ENCODE peak calls at places on chromosomes 2 and 18, in nine cellular contexts. P is uterus; Z is heart right ventricle; C is upper lobe of left lung; T is left lung; W is stomach; O is CD4-positive, alpha-beta memory T cell; D is CD8-positive, alpha-beta memory T cell; X is naive thymus-derived CD4-positive, alpha-beta T cell. F is an unnamed sample. For H3K36me3 and H3K27me3, the result is how much of the 10 kb centered on the place peaks cover.

GRCh38 chr2:3175568-3175955 is 202.1 kb downstream of the EIPR1 start:
- DNase-seq in P (no peak), Z (no peak), C (no peak), T (no peak), W (no peak), O (no peak), D (no peak), X (no peak), F (no peak)

GRCh38 chr2:111945444-111946293 is 47.3 kb downstream of the MERTK start:
- DNase-seq in P (no peak), Z (no peak), C (no peak), T (no peak), W (no peak), O (no peak), D (no peak), X (no peak), F (no peak)

GRCh38 chr18:36534154-36534688 is 236.7 kb downstream of the FHOD3 start:
- DNase-seq in P (no peak), Z (no peak), C (no peak), T (no peak), W (no peak), O (no peak), D (peak), X (no peak), F (no peak)

GRCh38 chr2:56184500-56184996 is 758 bp downstream of the CCDC85A start:
- DNase-seq in P (peak), Z (no peak), C (peak), T (peak), W (no peak), O (no peak), D (no peak), X (no peak), F (peak)

GRCh38 chr2:1656326-1656960 is 87.9 kb downstream of the PXDN start:
- DNase-seq in P (no peak), Z (no peak), C (peak), T (no peak), W (no peak), O (no peak), D (no peak), X (no peak), F (no peak)

GRCh38 chr2:212893216-212893615 is 258.2 kb downstream of the IKZF2 start:
- DNase-seq in P (no peak), Z (no peak), C (no peak), T (no peak), W (no peak), O (no peak), D (no peak), X (no peak), F (no peak)

GRCh38 chr18:75530548-75531211 is 103.2 kb upstream of the SMIM21 start:
- DNase-seq in P (no peak), Z (peak), C (no peak), T (no peak), W (no peak), O (no peak), D (no peak), X (no peak), F (no peak)

GRCh38 chr2:127661072-127661618 is 14.2 kb downstream of the LIMS2 start:
- DNase-seq in P (no peak), Z (no peak), C (peak), T (no peak), W (no peak), O (no peak), D (no peak), X (no peak), F (no peak)

GRCh38 chr2:27891063-27891819 is 712 bp downstream of the BABAM2 start:
- DNase-seq in P (peak), Z (peak), C (peak), T (peak), W (peak), O (peak), D (peak), X (peak), F (peak)

GRCh38 chr18:79988925-79989361 is 580 bp upstream of the TXNL4A start:
- DNase-seq in P (no peak), Z (peak), C (peak), T (no peak), W (peak), O (no peak), D (no peak), X (no peak), F (peak)

GRCh38 chr2:14516844-14517243 is 115.7 kb upstream of the LRATD1 start:
- DNase-seq in P (no peak), Z (no peak), C (no peak), T (no peak), W (no peak), O (no peak), D (no peak), X (no peak), F (peak)

GRCh38 chr2:15588329-15588919 is 3.2 kb upstream of the DDX1 start:
- DNase-seq in P (peak), Z (peak), C (peak), T (no peak), W (peak), O (peak), D (no peak), X (no peak), F (peak)

GRCh38 chr18:135045-135444 is 23.3 kb upstream of the USP14 start:
- DNase-seq in P (no peak), Z (no peak), C (no peak), T (no peak), W (no peak), O (no peak), D (no peak), X (no peak), F (no peak)

GRCh38 chr2:181859123-181859522 is 32.4 kb upstream of the ITPRID2 start:
- DNase-seq in P (no peak), Z (no peak), C (peak), T (no peak), W (no peak), O (no peak), D (no peak), X (no peak), F (no peak)

GRCh38 chr2:1976112-1976511 is 231.8 kb upstream of the PXDN start:
- DNase-seq in P (no peak), Z (no peak), C (no peak), T (no peak), W (no peak), O (no peak), D (no peak), X (no peak), F (peak)

GRCh38 chr2:211449819-211450218 is 893.4 kb downstream of the CPS1 start:
- DNase-seq in P (no peak), Z (no peak), C (no peak), T (no peak), W (no peak), O (no peak), D (no peak), X (no peak), F (no peak)

GRCh38 chr18:51559902-51560287 is 362.4 kb upstream of the MEX3C start:
- DNase-seq in P (no peak), Z (no peak), C (no peak), T (no peak), W (no peak), O (no peak), D (no peak), X (no peak), F (no peak)

GRCh38 chr2:159944874-159945273 is 117.5 kb downstream of the PLA2R1 start:
- DNase-seq in P (no peak), Z (no peak), C (no peak), T (no peak), W (no peak), O (no peak), D (no peak), X (no peak), F (no peak)

GRCh38 chr2:9318461-9319337 is 104.6 kb downstream of the ITGB1BP1 start:
- DNase-seq in P (peak), Z (peak), C (peak), T (no peak), W (peak), O (no peak), D (no peak), X (no peak), F (no peak)

GRCh38 chr2:38601061-38601460 is 1.7 kb downstream of the HNRNPLL start:
- DNase-seq in P (no peak), Z (no peak), C (no peak), T (no peak), W (no peak), O (peak), D (no peak), X (no peak), F (no peak)

GRCh38 chr2:241011751-241012510 is 13.5 kb downstream of the SNED1 start:
- DNase-seq in P (no peak), Z (no peak), C (peak), T (peak), W (peak), O (no peak), D (no peak), X (no peak), F (no peak)

GRCh38 chr2:63015389-63015788 is 35.2 kb upstream of the OTX1 start:
- DNase-seq in P (no peak), Z (no peak), C (no peak), T (no peak), W (no peak), O (no peak), D (no peak), X (no peak), F (no peak)

GRCh38 chr2:63023444-63023843 is 27.2 kb upstream of the OTX1 start:
- DNase-seq in P (no peak), Z (no peak), C (no peak), T (no peak), W (no peak), O (no peak), D (no peak), X (no peak), F (peak)

GRCh38 chr2:63012541-63012940 is 38.1 kb upstream of the OTX1 start:
- DNase-seq in P (no peak), Z (no peak), C (no peak), T (no peak), W (no peak), O (no peak), D (no peak), X (no peak), F (no peak)

GRCh38 chr2:63013448-63013847 is 37.2 kb upstream of the OTX1 start:
- DNase-seq in P (no peak), Z (no peak), C (no peak), T (no peak), W (no peak), O (no peak), D (no peak), X (no peak), F (no peak)

GRCh38 chr2:63018439-63018838 is 32.2 kb upstream of the OTX1 start:
- DNase-seq in P (no peak), Z (no peak), C (no peak), T (no peak), W (no peak), O (no peak), D (no peak), X (no peak), F (no peak)
- H3K36me3 ChIP-seq in P (under half), Z (under half), C (under half), T (under half), W (under half), O (under half), D (under half), X (under half), F (under half)

DNA sequence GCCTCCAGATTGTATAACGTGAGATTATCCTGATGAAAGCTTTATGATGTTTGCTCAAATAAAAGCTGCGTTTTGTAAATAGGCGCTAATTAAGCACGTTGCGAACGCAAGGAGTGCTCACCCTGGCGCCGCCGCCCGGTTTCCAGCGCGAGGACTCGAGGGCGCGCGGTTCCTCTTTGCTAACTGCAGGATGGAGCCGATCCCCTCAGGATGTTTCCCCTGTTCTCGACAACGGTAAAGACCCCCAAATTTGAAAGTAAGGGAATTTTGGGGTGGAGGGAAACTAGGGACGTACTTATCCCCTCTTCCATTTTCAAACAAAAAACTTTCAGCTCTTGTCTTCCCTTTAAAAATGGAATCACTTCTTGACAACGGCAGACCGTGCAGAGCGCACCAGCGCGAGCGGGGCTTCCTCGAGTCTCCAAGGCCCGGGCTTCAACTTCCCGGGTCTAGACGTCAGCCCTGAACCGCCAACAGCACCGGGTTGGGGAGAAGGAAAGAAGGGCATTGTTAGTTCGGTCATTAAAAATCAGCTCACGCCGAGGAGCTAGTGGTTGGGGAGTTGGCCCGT is 1.1 kb upstream of the GBX2 start:
- DNase-seq in P (no peak), Z (no peak), C (no peak), T (no peak), W (no peak), O (no peak), D (no peak), X (no peak), F (no peak)
- H3K27me3 ChIP-seq in P (half or more), Z (half or more), C (half or more), T (half or more), W (half or more), O (under half), D (under half), X (under half), F (half or more)

GRCh38 chr2:20111311-20112131 is 60.1 kb upstream of the LAPTM4A start:
- DNase-seq in P (no peak), Z (no peak), C (no peak), T (no peak), W (no peak), O (no peak), D (no peak), X (no peak), F (no peak)

GRCh38 chr2:20115902-20116301 is 64.5 kb upstream of the LAPTM4A start:
- DNase-seq in P (no peak), Z (no peak), C (no peak), T (no peak), W (no peak), O (no peak), D (no peak), X (no peak), F (no peak)

GRCh38 chr2:20110876-20111275 is 59.4 kb upstream of the LAPTM4A start:
- DNase-seq in P (no peak), Z (no peak), C (no peak), T (no peak), W (no peak), O (no peak), D (no peak), X (no peak), F (no peak)

GRCh38 chr2:20113986-20114938 is 62.8 kb upstream of the LAPTM4A start:
- DNase-seq in P (no peak), Z (no peak), C (no peak), T (no peak), W (no peak), O (no peak), D (no peak), X (no peak), F (no peak)

GRCh38 chr2:20113004-20113796 is 61.8 kb upstream of the LAPTM4A start:
- DNase-seq in P (no peak), Z (no peak), C (no peak), T (no peak), W (no peak), O (no peak), D (no peak), X (no peak), F (no peak)
- H3K36me3 ChIP-seq in P (under half), Z (under half), C (under half), T (under half), W (under half), O (under half), D (under half), X (under half), F (under half)

GRCh38 chr18:10417679-10418078 is 36.8 kb upstream of the APCDD1 start:
- DNase-seq in P (no peak), Z (no peak), C (no peak), T (no peak), W (no peak), O (no peak), D (no peak), X (no peak), F (no peak)
- H3K27me3 ChIP-seq in P (under half), Z (under half), C (under half), T (under half), W (under half), O (under half), D (under half), X (under half), F (under half)

DNA sequence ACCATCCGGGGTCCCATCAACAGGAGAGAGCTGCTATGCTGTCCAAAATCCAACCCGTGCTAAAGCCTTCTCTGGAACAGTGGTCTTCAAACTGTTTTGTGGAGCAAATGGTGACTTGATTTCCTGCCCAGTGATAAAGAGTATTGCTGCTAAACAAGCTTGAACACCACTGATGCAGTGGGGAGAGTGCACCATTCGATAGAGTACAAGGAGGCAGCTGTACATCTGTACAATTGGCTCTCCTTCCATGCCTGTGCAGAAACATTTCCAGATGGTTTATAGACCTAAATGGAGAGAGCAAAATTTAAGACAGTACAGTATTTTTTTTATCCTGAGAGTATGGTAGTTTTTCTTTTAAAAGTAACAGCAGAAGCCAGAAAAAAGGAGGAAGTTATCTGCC is 20.0 kb downstream of the HJURP start:
- DNase-seq in P (no peak), Z (no peak), C (no peak), T (no peak), W (no peak), O (no peak), D (no peak), X (no peak), F (no peak)
- H3K36me3 ChIP-seq in P (under half), Z (under half), C (under half), T (under half), W (under half), O (under half), D (under half), X (under half), F (half or more)

GRCh38 chr18:28176674-28176932 is 327 bp downstream of the CDH2 start:
- DNase-seq in P (no peak), Z (no peak), C (no peak), T (peak), W (no peak), O (no peak), D (no peak), X (no peak), F (peak)
- H3K27me3 ChIP-seq in P (under half), Z (under half), C (under half), T (half or more), W (under half), O (under half), D (under half), X (under half), F (under half)

DNA sequence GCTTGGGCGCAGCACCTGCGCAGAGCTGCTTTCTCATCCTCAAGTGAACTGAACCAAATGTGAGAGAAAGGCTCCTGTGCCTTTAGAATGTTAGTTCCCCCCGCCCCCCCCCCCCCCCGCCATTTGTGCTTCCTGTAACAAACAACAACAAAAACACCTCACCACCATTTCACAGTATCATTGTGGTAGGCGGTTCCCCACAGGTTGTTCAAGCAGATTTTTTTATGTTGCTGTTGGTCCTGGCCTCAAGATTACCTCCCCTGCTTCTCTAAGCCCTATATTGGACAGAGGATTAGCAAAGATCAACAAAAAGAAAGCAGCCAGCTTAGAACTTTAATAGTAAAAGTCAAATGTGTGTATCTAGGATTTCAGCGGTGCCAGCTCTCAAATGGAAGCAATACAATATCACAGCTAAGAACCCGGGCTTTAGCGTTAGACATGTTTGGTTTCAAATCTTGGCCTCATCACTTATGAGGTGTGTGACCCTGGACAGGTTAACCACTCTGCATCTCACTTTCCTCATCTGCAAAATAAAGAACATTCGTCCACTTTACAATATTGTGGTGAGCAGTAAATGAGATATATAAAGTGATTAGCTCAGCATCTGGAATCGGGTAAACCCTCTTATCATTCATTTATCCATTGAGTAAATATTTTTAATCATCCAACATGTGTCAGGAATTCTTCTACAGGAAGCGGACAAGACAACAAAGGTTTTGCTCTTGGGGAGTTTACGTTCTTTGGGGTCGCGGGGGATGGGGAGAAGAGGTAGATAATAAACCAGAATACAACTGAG is 84.6 kb downstream of the KCTD18 start:
- DNase-seq in P (no peak), Z (no peak), C (no peak), T (no peak), W (no peak), O (no peak), D (peak), X (no peak), F (no peak)
- H3K36me3 ChIP-seq in P (under half), Z (under half), C (under half), T (under half), W (under half), O (under half), D (under half), X (under half), F (under half)

GRCh38 chr2:19361325-19361990 is 3.0 kb upstream of the OSR1 start:
- DNase-seq in P (no peak), Z (no peak), C (no peak), T (peak), W (no peak), O (no peak), D (no peak), X (no peak), F (no peak)
- H3K27me3 ChIP-seq in P (under half), Z (under half), C (under half), T (half or more), W (under half), O (under half), D (under half), X (under half), F (under half)

DNA sequence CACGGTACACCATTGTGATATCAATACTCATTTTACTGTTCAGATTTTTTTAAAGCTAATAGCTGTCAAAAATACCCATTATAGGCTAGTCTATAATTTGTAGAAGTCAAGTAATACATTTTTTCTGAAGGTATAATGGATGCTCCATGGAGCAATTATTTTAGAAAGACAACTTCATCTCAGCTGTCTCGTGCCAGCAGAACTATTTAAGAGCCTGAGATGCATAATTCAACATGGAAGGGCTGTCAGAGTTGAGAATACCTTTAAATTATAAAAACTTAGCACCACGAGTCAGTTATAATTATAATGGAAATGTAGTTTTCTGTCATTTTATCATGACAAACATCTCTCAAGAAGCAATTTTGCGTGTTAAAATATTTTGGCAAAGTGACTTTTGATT is 1641.6 kb upstream of the ACVR2A start:
- DNase-seq in P (no peak), Z (no peak), C (no peak), T (no peak), W (no peak), O (no peak), D (no peak), X (no peak), F (no peak)
- H3K36me3 ChIP-seq in P (under half), Z (under half), C (under half), T (under half), W (under half), O (under half), D (under half), X (under half), F (under half)

GRCh38 chr18:55266981-55267380 is 307.7 kb upstream of the CCDC68 start:
- DNase-seq in P (no peak), Z (no peak), C (no peak), T (no peak), W (no peak), O (no peak), D (no peak), X (no peak), F (no peak)

GRCh38 chr18:55265916-55266488 is 306.7 kb upstream of the CCDC68 start:
- DNase-seq in P (no peak), Z (no peak), C (no peak), T (no peak), W (no peak), O (no peak), D (no peak), X (no peak), F (no peak)

GRCh38 chr18:55264108-55264507 is 304.8 kb upstream of the CCDC68 start:
- DNase-seq in P (no peak), Z (no peak), C (no peak), T (no peak), W (no peak), O (no peak), D (no peak), X (no peak), F (no peak)

GRCh38 chr18:55268146-55268545 is 308.9 kb upstream of the CCDC68 start:
- DNase-seq in P (no peak), Z (no peak), C (no peak), T (no peak), W (no peak), O (no peak), D (no peak), X (no peak), F (no peak)

GRCh38 chr18:55265130-55265675 is 305.9 kb upstream of the CCDC68 start:
- DNase-seq in P (no peak), Z (no peak), C (no peak), T (no peak), W (no peak), O (no peak), D (no peak), X (no peak), F (no peak)
- H3K27me3 ChIP-seq in P (under half), Z (under half), C (under half), T (under half), W (under half), O (under half), D (under half), X (under half), F (under half)